ENCODE peak calls at places on chromosome 6, in six cellular contexts. One of them, this sample, is unnamed.

GRCh38 chr6:108526739-108527174 is 34.0 kb upstream of the FOXO3 start:
- DNase-seq in fibroblast of the aortic adventitia: peak
- DNase-seq in cardiac fibroblast: peak
- DNase-seq in Peyer's patch: no peak
- DNase-seq in uterus: no peak
- DNase-seq in brain microvascular endothelial cell: peak
- DNase-seq in this sample: peak

GRCh38 chr6:13762648-13763441 is 51.2 kb upstream of the RANBP9 start:
- DNase-seq in fibroblast of the aortic adventitia: peak
- DNase-seq in cardiac fibroblast: peak
- DNase-seq in Peyer's patch: no peak
- DNase-seq in uterus: no peak
- DNase-seq in brain microvascular endothelial cell: peak
- DNase-seq in this sample: peak

GRCh38 chr6:14665827-14666724 is 548.5 kb downstream of the CD83 start:
- DNase-seq in fibroblast of the aortic adventitia: peak
- DNase-seq in cardiac fibroblast: peak
- DNase-seq in Peyer's patch: no peak
- DNase-seq in uterus: no peak
- DNase-seq in brain microvascular endothelial cell: peak
- DNase-seq in this sample: peak

GRCh38 chr6:169176361-169176991 is 77.2 kb downstream of the THBS2 start:
- DNase-seq in fibroblast of the aortic adventitia: no peak
- DNase-seq in cardiac fibroblast: no peak
- DNase-seq in Peyer's patch: no peak
- DNase-seq in uterus: no peak
- DNase-seq in brain microvascular endothelial cell: no peak
- DNase-seq in this sample: no peak

GRCh38 chr6:35181933-35182612 is 31.7 kb upstream of the SCUBE3 start:
- DNase-seq in fibroblast of the aortic adventitia: peak
- DNase-seq in cardiac fibroblast: peak
- DNase-seq in Peyer's patch: peak
- DNase-seq in uterus: peak
- DNase-seq in brain microvascular endothelial cell: peak
- DNase-seq in this sample: peak

GRCh38 chr6:116465246-116465645 is 4.1 kb downstream of the CALHM6 start:
- DNase-seq in fibroblast of the aortic adventitia: no peak
- DNase-seq in cardiac fibroblast: no peak
- DNase-seq in Peyer's patch: no peak
- DNase-seq in uterus: no peak
- DNase-seq in brain microvascular endothelial cell: no peak
- DNase-seq in this sample: no peak

GRCh38 chr6:149431905-149432775 is 32.1 kb downstream of the SUMO4 start:
- DNase-seq in fibroblast of the aortic adventitia: peak
- DNase-seq in cardiac fibroblast: peak
- DNase-seq in Peyer's patch: peak
- DNase-seq in uterus: peak
- DNase-seq in brain microvascular endothelial cell: peak
- DNase-seq in this sample: no peak

GRCh38 chr6:163170294-163170883 is 244.1 kb upstream of the QKI start:
- DNase-seq in fibroblast of the aortic adventitia: no peak
- DNase-seq in cardiac fibroblast: peak
- DNase-seq in Peyer's patch: no peak
- DNase-seq in uterus: no peak
- DNase-seq in brain microvascular endothelial cell: no peak
- DNase-seq in this sample: no peak

GRCh38 chr6:43478008-43478372 is 620 bp downstream of the TJAP1 start:
- DNase-seq in fibroblast of the aortic adventitia: no peak
- DNase-seq in cardiac fibroblast: no peak
- DNase-seq in Peyer's patch: no peak
- DNase-seq in uterus: no peak
- DNase-seq in brain microvascular endothelial cell: no peak
- DNase-seq in this sample: no peak

GRCh38 chr6:143119260-143119659 is 58.6 kb downstream of the AIG1 start:
- DNase-seq in fibroblast of the aortic adventitia: no peak
- DNase-seq in cardiac fibroblast: no peak
- DNase-seq in Peyer's patch: no peak
- DNase-seq in uterus: no peak
- DNase-seq in brain microvascular endothelial cell: no peak
- DNase-seq in this sample: no peak

GRCh38 chr6:148144917-148145521 is 197.6 kb upstream of the SASH1 start:
- DNase-seq in fibroblast of the aortic adventitia: peak
- DNase-seq in cardiac fibroblast: peak
- DNase-seq in Peyer's patch: peak
- DNase-seq in uterus: peak
- DNase-seq in brain microvascular endothelial cell: peak
- DNase-seq in this sample: peak

GRCh38 chr6:35091353-35092083 is 49.6 kb downstream of the TCP11 start:
- DNase-seq in fibroblast of the aortic adventitia: peak
- DNase-seq in cardiac fibroblast: no peak
- DNase-seq in Peyer's patch: no peak
- DNase-seq in uterus: no peak
- DNase-seq in brain microvascular endothelial cell: no peak
- DNase-seq in this sample: peak

GRCh38 chr6:92132446-92132845 is 1286.9 kb downstream of the EPHA7 start:
- DNase-seq in fibroblast of the aortic adventitia: no peak
- DNase-seq in cardiac fibroblast: no peak
- DNase-seq in Peyer's patch: no peak
- DNase-seq in uterus: no peak
- DNase-seq in brain microvascular endothelial cell: no peak
- DNase-seq in this sample: peak

GRCh38 chr6:138416201-138416600 is 12.2 kb downstream of the HEBP2 start:
- DNase-seq in fibroblast of the aortic adventitia: peak
- DNase-seq in cardiac fibroblast: no peak
- DNase-seq in Peyer's patch: no peak
- DNase-seq in uterus: no peak
- DNase-seq in brain microvascular endothelial cell: no peak
- DNase-seq in this sample: no peak

GRCh38 chr6:15330174-15330934 is 84.5 kb downstream of the JARID2 start:
- DNase-seq in fibroblast of the aortic adventitia: peak
- DNase-seq in cardiac fibroblast: no peak
- DNase-seq in Peyer's patch: no peak
- DNase-seq in uterus: no peak
- DNase-seq in brain microvascular endothelial cell: no peak
- DNase-seq in this sample: no peak

GRCh38 chr6:33276864-33277662 is at the start of gene B3GALT4:
- DNase-seq in fibroblast of the aortic adventitia: peak
- DNase-seq in cardiac fibroblast: peak
- DNase-seq in Peyer's patch: peak
- DNase-seq in uterus: peak
- DNase-seq in brain microvascular endothelial cell: peak
- DNase-seq in this sample: no peak

GRCh38 chr6:144546807-144547206 is 261.7 kb downstream of the UTRN start:
- DNase-seq in fibroblast of the aortic adventitia: no peak
- DNase-seq in cardiac fibroblast: no peak
- DNase-seq in Peyer's patch: no peak
- DNase-seq in uterus: no peak
- DNase-seq in brain microvascular endothelial cell: no peak
- DNase-seq in this sample: no peak

GRCh38 chr6:25961619-25962367 is 809 bp upstream of the TRIM38 start:
- DNase-seq in fibroblast of the aortic adventitia: peak
- DNase-seq in cardiac fibroblast: no peak
- DNase-seq in Peyer's patch: no peak
- DNase-seq in uterus: no peak
- DNase-seq in brain microvascular endothelial cell: no peak
- DNase-seq in this sample: no peak

GRCh38 chr6:161943561-161943960 is 669.7 kb upstream of the AGPAT4 start:
- DNase-seq in fibroblast of the aortic adventitia: no peak
- DNase-seq in cardiac fibroblast: no peak
- DNase-seq in Peyer's patch: no peak
- DNase-seq in uterus: no peak
- DNase-seq in brain microvascular endothelial cell: no peak
- DNase-seq in this sample: no peak

GRCh38 chr6:146785001-146785585 is 186.3 kb downstream of the ADGB start:
- DNase-seq in fibroblast of the aortic adventitia: peak
- DNase-seq in cardiac fibroblast: peak
- DNase-seq in Peyer's patch: no peak
- DNase-seq in uterus: no peak
- DNase-seq in brain microvascular endothelial cell: peak
- DNase-seq in this sample: no peak

GRCh38 chr6:100464162-100464851 is 414 bp downstream of the SIM1 start:
- DNase-seq in fibroblast of the aortic adventitia: no peak
- DNase-seq in cardiac fibroblast: no peak
- DNase-seq in Peyer's patch: no peak
- DNase-seq in uterus: no peak
- DNase-seq in brain microvascular endothelial cell: no peak
- DNase-seq in this sample: no peak
- H3K4me3 ChIP-seq in fibroblast of the aortic adventitia: no peak
- H3K4me3 ChIP-seq in cardiac fibroblast: no peak
- H3K4me3 ChIP-seq in Peyer's patch: peak
- H3K4me3 ChIP-seq in uterus: no peak
- H3K4me3 ChIP-seq in brain microvascular endothelial cell: peak
- H3K4me3 ChIP-seq in this sample: peak

GRCh38 chr6:160358225-160359119 is 10.3 kb downstream of the SLC22A3 start:
- DNase-seq in fibroblast of the aortic adventitia: no peak
- DNase-seq in cardiac fibroblast: no peak
- DNase-seq in Peyer's patch: no peak
- DNase-seq in uterus: no peak
- DNase-seq in brain microvascular endothelial cell: no peak
- DNase-seq in this sample: no peak

GRCh38 chr6:160353950-160354496 is 5.8 kb downstream of the SLC22A3 start:
- DNase-seq in fibroblast of the aortic adventitia: no peak
- DNase-seq in cardiac fibroblast: no peak
- DNase-seq in Peyer's patch: no peak
- DNase-seq in uterus: no peak
- DNase-seq in brain microvascular endothelial cell: no peak
- DNase-seq in this sample: no peak

GRCh38 chr6:160357088-160357487 is 8.9 kb downstream of the SLC22A3 start:
- DNase-seq in fibroblast of the aortic adventitia: no peak
- DNase-seq in cardiac fibroblast: no peak
- DNase-seq in Peyer's patch: no peak
- DNase-seq in uterus: no peak
- DNase-seq in brain microvascular endothelial cell: no peak
- DNase-seq in this sample: no peak

GRCh38 chr6:160355001-160355400 is 6.8 kb downstream of the SLC22A3 start:
- DNase-seq in fibroblast of the aortic adventitia: peak
- DNase-seq in cardiac fibroblast: peak
- DNase-seq in Peyer's patch: no peak
- DNase-seq in uterus: no peak
- DNase-seq in brain microvascular endothelial cell: peak
- DNase-seq in this sample: peak

DNA sequence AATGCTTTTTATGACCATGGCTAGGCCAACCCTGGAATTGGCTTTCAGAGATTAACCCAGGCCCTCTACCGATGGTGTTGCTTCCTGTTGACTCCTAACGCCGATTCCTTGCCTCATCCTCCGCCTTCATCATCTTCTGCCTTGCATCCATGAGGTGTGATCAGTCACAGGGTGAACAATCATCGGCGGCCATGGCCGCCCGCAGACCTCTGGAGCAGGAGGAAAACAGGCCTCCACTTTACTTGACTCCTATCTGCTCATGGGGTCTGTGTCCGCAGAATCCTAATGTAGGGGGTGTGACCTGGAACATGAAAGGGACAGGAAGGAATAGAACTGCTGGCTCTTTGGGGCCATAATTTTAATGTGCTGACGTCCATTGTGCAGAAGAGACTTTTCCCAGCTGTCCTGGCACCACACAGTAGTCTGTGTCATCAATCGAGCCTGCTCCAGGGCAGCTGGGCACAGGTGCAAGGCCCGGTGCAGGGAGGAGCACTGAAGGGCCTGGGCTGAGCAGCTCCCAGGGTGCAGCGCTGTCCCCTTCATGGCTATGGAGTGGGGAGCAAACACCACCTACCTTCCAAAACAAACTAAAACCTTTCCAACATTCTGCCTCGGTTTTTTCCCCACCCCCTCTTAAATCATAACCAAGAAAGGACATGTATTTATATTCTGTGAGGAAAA is 8.0 kb downstream of the SLC22A3 start:
- DNase-seq in fibroblast of the aortic adventitia: no peak
- DNase-seq in cardiac fibroblast: no peak
- DNase-seq in Peyer's patch: no peak
- DNase-seq in uterus: no peak
- DNase-seq in brain microvascular endothelial cell: no peak
- DNase-seq in this sample: no peak
- H3K4me3 ChIP-seq in fibroblast of the aortic adventitia: no peak
- H3K4me3 ChIP-seq in cardiac fibroblast: no peak
- H3K4me3 ChIP-seq in Peyer's patch: no peak
- H3K4me3 ChIP-seq in uterus: no peak
- H3K4me3 ChIP-seq in brain microvascular endothelial cell: no peak
- H3K4me3 ChIP-seq in this sample: no peak

DNA sequence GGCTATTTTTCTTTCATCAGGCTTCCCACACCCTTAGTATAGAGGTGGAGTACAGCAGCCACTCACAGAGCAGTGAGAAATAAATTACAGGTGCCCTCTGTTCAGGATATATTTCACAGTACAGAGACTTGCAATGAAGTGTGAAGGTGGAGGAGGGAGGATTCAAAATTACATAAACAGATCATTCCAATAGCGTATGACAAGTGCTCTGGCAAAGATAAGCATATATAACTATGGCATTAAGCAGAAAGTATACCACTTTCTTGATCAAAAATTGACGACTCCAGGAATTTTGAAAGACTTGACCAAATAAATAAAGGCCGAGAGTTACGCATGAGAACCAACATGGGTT is 108.7 kb downstream of the GPX5 start:
- DNase-seq in fibroblast of the aortic adventitia: no peak
- DNase-seq in cardiac fibroblast: no peak
- DNase-seq in Peyer's patch: no peak
- DNase-seq in uterus: no peak
- DNase-seq in brain microvascular endothelial cell: no peak
- DNase-seq in this sample: no peak
- H3K4me3 ChIP-seq in fibroblast of the aortic adventitia: peak
- H3K4me3 ChIP-seq in cardiac fibroblast: peak
- H3K4me3 ChIP-seq in Peyer's patch: no peak
- H3K4me3 ChIP-seq in uterus: peak
- H3K4me3 ChIP-seq in brain microvascular endothelial cell: peak
- H3K4me3 ChIP-seq in this sample: peak

GRCh38 chr6:75077694-75078093 is 128.2 kb downstream of the COL12A1 start:
- DNase-seq in fibroblast of the aortic adventitia: peak
- DNase-seq in cardiac fibroblast: peak
- DNase-seq in Peyer's patch: no peak
- DNase-seq in uterus: no peak
- DNase-seq in brain microvascular endothelial cell: no peak
- DNase-seq in this sample: no peak
- H3K4me3 ChIP-seq in fibroblast of the aortic adventitia: no peak
- H3K4me3 ChIP-seq in cardiac fibroblast: no peak
- H3K4me3 ChIP-seq in Peyer's patch: no peak
- H3K4me3 ChIP-seq in uterus: no peak
- H3K4me3 ChIP-seq in brain microvascular endothelial cell: no peak
- H3K4me3 ChIP-seq in this sample: no peak

This sample was measured in skeletal muscle cell.